ENCODE peak calls at places on chromosomes 13 and 19, in four cellular contexts. One of them, this sample, is unnamed.

GRCh38 chr13:44576396-44577235 is 486 bp upstream of the TSC22D1 start:
- DNase-seq in CD4-positive, alpha-beta T cell: peak; percentile 21
- DNase-seq in NCI-H146: peak; percentile 63
- DNase-seq in HS-5: no peak
- DNase-seq in this sample: peak; percentile 42

GRCh38 chr13:20843177-20843576 is 59.4 kb downstream of the XPO4 start:
- DNase-seq in NCI-H146: no peak
- DNase-seq in HS-5: no peak
- DNase-seq in CD4-positive, alpha-beta T cell: no peak
- DNase-seq in this sample: no peak

GRCh38 chr13:106527806-106528205 is 7.7 kb downstream of the EFNB2 start:
- DNase-seq in NCI-H146: no peak
- DNase-seq in CD4-positive, alpha-beta T cell: no peak
- DNase-seq in HS-5: no peak
- DNase-seq in this sample: no peak

GRCh38 chr13:79770056-79770455 is 289.1 kb downstream of the NDFIP2 start:
- DNase-seq in CD4-positive, alpha-beta T cell: no peak
- DNase-seq in HS-5: no peak
- DNase-seq in NCI-H146: no peak
- DNase-seq in this sample: no peak

GRCh38 chr19:30088567-30088966 is 146.5 kb downstream of the URI1 start:
- DNase-seq in NCI-H146: no peak
- DNase-seq in HS-5: no peak
- DNase-seq in CD4-positive, alpha-beta T cell: no peak
- DNase-seq in this sample: no peak

GRCh38 chr13:51477149-51477548 is 24.3 kb upstream of the INTS6 start:
- DNase-seq in HS-5: no peak
- DNase-seq in NCI-H146: no peak
- DNase-seq in CD4-positive, alpha-beta T cell: no peak
- DNase-seq in this sample: no peak

GRCh38 chr13:24097667-24098066 is 62.9 kb upstream of the SPATA13 start:
- DNase-seq in CD4-positive, alpha-beta T cell: no peak
- DNase-seq in HS-5: no peak
- DNase-seq in NCI-H146: no peak
- DNase-seq in this sample: no peak

GRCh38 chr13:59906413-59907027 is 257.2 kb downstream of the DIAPH3 start:
- DNase-seq in NCI-H146: peak; percentile 21
- DNase-seq in CD4-positive, alpha-beta T cell: no peak
- DNase-seq in HS-5: no peak
- DNase-seq in this sample: no peak

GRCh38 chr13:26485786-26486185 is 71.7 kb upstream of the WASF3 start:
- DNase-seq in CD4-positive, alpha-beta T cell: no peak
- DNase-seq in NCI-H146: no peak
- DNase-seq in HS-5: no peak
- DNase-seq in this sample: no peak

GRCh38 chr19:58575183-58576041 is 2.3 kb upstream of the MZF1 start:
- DNase-seq in HS-5: no peak
- DNase-seq in NCI-H146: no peak
- DNase-seq in CD4-positive, alpha-beta T cell: peak; percentile 67
- DNase-seq in this sample: peak; percentile 63

GRCh38 chr19:11152318-11153062 is 3.1 kb downstream of the SPC24 start:
- DNase-seq in NCI-H146: no peak
- DNase-seq in CD4-positive, alpha-beta T cell: no peak
- DNase-seq in HS-5: peak; percentile 65
- DNase-seq in this sample: no peak